ENCODE peak calls at places on chromosomes 11 and 22, in four cellular contexts. E, M, G and B are unnamed samples.

GRCh38 chr11:1854132-1854948 is 1.5 kb downstream of the LSP1 start:
- DNase-seq in E (no peak), M (no peak), G (peak; percentile 33), B (no peak)

GRCh38 chr11:10328314-10329090 is 23.6 kb downstream of the ADM start:
- DNase-seq in E (no peak), M (no peak), G (no peak), B (no peak)

GRCh38 chr22:37631448-37632173 is 7.9 kb upstream of the SH3BP1 start:
- DNase-seq in E (no peak), M (peak; percentile 36), G (no peak), B (no peak)

GRCh38 chr22:36327922-36328551 is 59.7 kb downstream of the MYH9 start:
- DNase-seq in E (no peak), M (no peak), G (no peak), B (no peak)

GRCh38 chr11:49851971-49852389 is 100.2 kb upstream of the OR4C13 start:
- DNase-seq in E (no peak), M (no peak), G (no peak), B (no peak)

GRCh38 chr22:22021160-22021750 is 38.7 kb upstream of the TOP3B start:
- DNase-seq in E (no peak), M (no peak), G (no peak), B (no peak)

GRCh38 chr11:65428578-65429068 is 6.0 kb downstream of the NEAT1 start:
- DNase-seq in E (peak; percentile 60), M (no peak), G (no peak), B (no peak)

GRCh38 chr11:66684635-66685034 is 6.9 kb upstream of the RBM4B start:
- DNase-seq in E (no peak), M (no peak), G (no peak), B (no peak)

GRCh38 chr11:74310857-74311256 is 583 bp downstream of the P4HA3 start:
- DNase-seq in E (no peak), M (no peak), G (no peak), B (no peak)

GRCh38 chr22:43066844-43067385 is 22.3 kb downstream of the TTLL1 start:
- DNase-seq in E (no peak), M (no peak), G (no peak), B (no peak)

GRCh38 chr11:123640677-123641494 is 13.5 kb downstream of the SCN3B start:
- DNase-seq in E (peak; percentile 67), M (peak; percentile 20), G (no peak), B (peak; percentile 77)

GRCh38 chr11:126011220-126011619 is 51.4 kb downstream of the CDON start:
- DNase-seq in E (peak; percentile 33), M (no peak), G (no peak), B (no peak)

GRCh38 chr11:16791494-16791961 is 53.1 kb downstream of the C11orf58 start:
- DNase-seq in E (no peak), M (peak; percentile 24), G (no peak), B (no peak)

GRCh38 chr11:130177782-130178181 is 18.2 kb downstream of the ST14 start:
- DNase-seq in E (no peak), M (no peak), G (no peak), B (no peak)

GRCh38 chr11:74009675-74010305 is 905 bp upstream of the UCP3 start:
- DNase-seq in E (peak; percentile 69), M (no peak), G (no peak), B (no peak)

GRCh38 chr11:14386895-14387480 is 28.0 kb upstream of the RRAS2 start:
- DNase-seq in E (peak; percentile 30), M (no peak), G (no peak), B (no peak)

GRCh38 chr11:17012712-17013547 is 1.3 kb downstream of the PLEKHA7 start:
- DNase-seq in E (no peak), M (peak; percentile 95), G (no peak), B (no peak)

GRCh38 chr11:19253817-19254216 is 13.1 kb upstream of the E2F8 start:
- DNase-seq in E (no peak), M (no peak), G (no peak), B (no peak)
- TF ChIP-seq FOXK2 in E (no peak), M (no peak), G (no peak), B (no peak)

GRCh38 chr11:63765688-63766241 is 2.8 kb downstream of the ZFTA start:
- DNase-seq in E (no peak), M (no peak), G (no peak), B (no peak)

GRCh38 chr11:63766501-63767270 is 1.9 kb downstream of the ZFTA start:
- DNase-seq in E (no peak), M (peak; percentile 47), G (no peak), B (no peak)

GRCh38 chr11:63768232-63769043 is at the start of gene ZFTA:
- DNase-seq in E (peak; percentile 72), M (no peak), G (no peak), B (peak; percentile 84)

GRCh38 chr11:63769044-63769718 is 606 bp upstream of the ZFTA start:
- DNase-seq in E (peak; percentile 64), M (no peak), G (no peak), B (peak; percentile 52)

DNA sequence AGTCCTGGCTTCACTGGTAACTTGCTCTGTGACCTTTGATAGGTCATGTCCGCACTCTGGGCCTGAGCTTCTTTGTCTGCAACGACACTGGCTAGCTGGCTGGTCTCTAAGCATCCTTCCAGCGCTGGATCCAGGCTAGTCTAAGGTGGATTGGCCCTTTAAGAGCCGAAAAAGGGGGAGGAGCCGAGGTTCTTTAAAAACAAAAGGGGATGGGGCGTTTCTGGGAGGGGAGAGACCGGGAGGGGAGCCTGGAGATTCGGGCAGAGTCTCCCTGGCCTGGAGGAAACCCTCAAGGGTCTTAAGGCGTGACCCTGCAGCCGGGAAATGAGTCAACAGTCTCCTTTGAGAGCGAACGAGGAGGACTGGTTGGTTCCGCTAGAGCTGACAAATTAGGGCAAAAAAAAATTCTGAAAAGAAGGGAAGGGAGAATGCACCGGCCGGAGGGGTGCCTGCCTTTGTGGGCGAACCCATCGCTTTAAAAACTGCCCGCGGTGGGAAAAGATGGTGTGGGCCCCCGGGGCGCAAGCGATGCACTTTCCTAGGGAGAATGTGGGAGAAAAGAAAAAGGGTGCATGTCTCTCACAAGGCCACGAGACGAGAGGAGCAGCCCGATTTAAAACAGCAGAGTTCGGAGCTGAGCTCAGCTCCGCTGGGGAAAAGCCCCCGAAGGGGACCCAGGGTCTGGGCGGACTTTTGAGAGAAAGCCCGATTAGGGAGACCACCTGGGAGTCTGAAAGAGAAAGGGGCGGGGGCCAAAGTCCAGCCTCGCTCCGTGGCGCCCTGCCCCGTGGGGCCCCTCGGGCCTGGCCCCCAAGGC is 952 bp downstream of the ZFTA start:
- DNase-seq in E (peak; percentile 73), M (peak; percentile 49), G (no peak), B (peak; percentile 61)
- TF ChIP-seq FOXK2 in E (no peak), M (no peak), G (peak; percentile 41), B (no peak)

GRCh38 chr11:108614086-108614485 is 20.5 kb upstream of the EXPH5 start:
- DNase-seq in E (no peak), M (no peak), G (no peak), B (no peak)

GRCh38 chr11:108618529-108618928 is 25.0 kb upstream of the EXPH5 start:
- DNase-seq in E (no peak), M (no peak), G (no peak), B (no peak)

GRCh38 chr11:108620958-108621772 is 27.6 kb upstream of the EXPH5 start:
- DNase-seq in E (no peak), M (no peak), G (peak; percentile 86), B (no peak)

GRCh38 chr11:108617055-108617454 is 23.5 kb upstream of the EXPH5 start:
- DNase-seq in E (no peak), M (no peak), G (no peak), B (no peak)

DNA sequence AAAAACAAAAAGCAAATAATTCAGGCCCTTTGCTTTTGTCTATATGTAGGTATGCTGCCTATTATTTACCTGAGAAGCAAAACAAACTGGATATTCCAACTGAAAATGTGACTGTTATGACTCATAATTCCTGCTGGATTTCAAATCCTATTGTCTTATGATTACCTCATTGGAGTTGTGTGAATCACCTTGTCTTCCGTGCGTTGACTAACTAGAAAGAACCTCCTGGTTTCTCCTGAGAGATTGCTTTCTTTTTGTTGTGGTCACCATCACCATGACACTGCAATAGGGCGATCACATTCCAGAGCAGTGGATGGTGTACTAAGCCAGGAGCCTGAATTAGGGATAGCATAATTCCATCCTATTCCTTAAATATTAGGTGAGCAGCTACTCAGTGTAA is 23.0 kb upstream of the EXPH5 start:
- DNase-seq in E (no peak), M (peak; percentile 49), G (no peak), B (no peak)
- TF ChIP-seq FOXK2 in E (no peak), M (no peak), G (no peak), B (no peak)

GRCh38 chr11:61954106-61955030 is 4.2 kb downstream of the BEST1 start:
- DNase-seq in E (peak; percentile 81), M (no peak), G (no peak), B (no peak)
- TF ChIP-seq FOXK2 in E (peak; percentile 52), M (no peak), G (no peak), B (no peak)

GRCh38 chr11:11534981-11535380 is 86.8 kb downstream of the GALNT18 start:
- DNase-seq in E (no peak), M (no peak), G (no peak), B (no peak)
- TF ChIP-seq FOXK2 in E (no peak), M (no peak), G (no peak), B (no peak)